ENCODE peak calls at places on chromosome 9, in five cellular contexts. G, J, V, S and K are unnamed samples.

GRCh38 chr9:122218885-122219855 is 9.6 kb downstream of the LHX6 start:
- DNase-seq in G (no peak), J (peak), V (no peak), S (no peak), K (no peak)

GRCh38 chr9:77085416-77085815 is 66.0 kb downstream of the FOXB2 start:
- DNase-seq in G (no peak), J (no peak), V (peak), S (no peak), K (no peak)

GRCh38 chr9:16192403-16193017 is 639.7 kb downstream of the CCDC171 start:
- DNase-seq in G (no peak), J (no peak), V (no peak), S (no peak), K (peak)

GRCh38 chr9:129497064-129497836 is 123.7 kb downstream of the C9orf50 start:
- DNase-seq in G (no peak), J (peak), V (peak), S (no peak), K (peak)

GRCh38 chr9:131885144-131885609 is 145.3 kb upstream of the RAPGEF1 start:
- DNase-seq in G (no peak), J (no peak), V (no peak), S (no peak), K (no peak)

GRCh38 chr9:78363221-78363620 is 66.3 kb downstream of the PSAT1 start:
- DNase-seq in G (no peak), J (no peak), V (no peak), S (no peak), K (no peak)

GRCh38 chr9:117325789-117326185 is 89.1 kb downstream of the ASTN2 start:
- DNase-seq in G (no peak), J (no peak), V (peak), S (no peak), K (no peak)

GRCh38 chr9:101848485-101848919 is 110.1 kb upstream of the GRIN3A start:
- DNase-seq in G (no peak), J (no peak), V (no peak), S (no peak), K (no peak)

DNA sequence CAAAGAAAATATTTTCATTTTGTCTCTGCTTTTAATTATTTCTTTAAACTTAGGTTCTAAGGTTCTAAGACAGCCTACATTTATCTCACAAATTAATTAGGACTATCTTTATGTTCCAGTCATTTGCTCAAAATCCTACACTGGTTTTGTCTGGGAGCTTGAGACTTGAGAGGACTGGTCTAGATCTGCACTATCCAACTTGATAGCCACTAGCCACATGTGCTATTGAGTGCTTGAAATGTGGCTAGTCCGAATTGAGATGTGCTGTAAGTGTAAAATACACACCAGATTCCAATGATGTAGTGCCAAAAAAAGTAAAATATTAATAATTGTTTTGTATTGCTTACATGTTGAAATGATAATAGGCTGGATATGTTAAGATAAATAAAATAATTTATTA is 7.2 kb downstream of the CDC37L1 start:
- DNase-seq in G (no peak), J (no peak), V (no peak), S (no peak), K (no peak)
- H2BK12ac ChIP-seq in G (no peak), J (no peak), V (no peak), S (no peak), K (no peak)

GRCh38 chr9:92186631-92187030 is 71.4 kb upstream of the SPTLC1 start:
- DNase-seq in G (no peak), J (no peak), V (no peak), S (no peak), K (no peak)

GRCh38 chr9:92188969-92189781 is 74.0 kb upstream of the SPTLC1 start:
- DNase-seq in G (no peak), J (no peak), V (no peak), S (no peak), K (no peak)

GRCh38 chr9:92187390-92187789 is 72.2 kb upstream of the SPTLC1 start:
- DNase-seq in G (no peak), J (no peak), V (no peak), S (no peak), K (no peak)

GRCh38 chr9:92189782-92190535 is 74.7 kb upstream of the SPTLC1 start:
- DNase-seq in G (peak), J (peak), V (no peak), S (no peak), K (no peak)

DNA sequence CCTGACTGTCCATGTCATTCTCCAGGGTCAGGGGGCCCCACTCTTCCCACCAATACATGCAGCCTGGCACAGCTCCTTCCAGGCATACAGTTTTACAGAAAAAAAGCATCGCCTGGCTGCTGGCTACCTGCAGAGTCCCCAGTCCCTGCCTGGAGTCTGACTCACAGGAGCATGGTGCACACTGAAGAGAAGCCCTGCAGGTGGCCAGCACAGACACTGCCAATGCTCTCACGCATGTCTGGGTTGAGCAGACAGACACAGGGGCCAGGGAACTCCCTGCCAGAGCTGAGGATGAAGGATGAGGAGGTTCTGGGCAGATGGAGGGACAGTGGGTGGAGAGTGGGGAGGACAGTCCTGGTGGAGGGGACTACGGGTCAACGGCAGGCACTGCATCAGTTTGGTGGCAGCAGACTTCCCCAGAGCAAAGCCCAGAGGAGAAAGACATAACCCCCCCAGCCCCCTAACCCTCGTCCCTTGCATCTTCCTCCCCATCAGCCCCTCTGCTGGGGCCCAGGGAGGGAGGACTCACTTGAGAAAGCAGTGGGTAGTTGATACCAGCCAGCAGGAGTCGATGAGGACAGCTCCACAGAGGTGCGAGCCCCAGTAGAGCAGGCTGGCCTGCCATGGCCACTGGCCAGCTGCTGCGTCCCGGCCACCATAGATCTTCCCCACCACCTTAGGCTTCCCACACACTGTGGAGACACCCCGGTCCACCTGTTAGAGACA is 72.9 kb upstream of the SPTLC1 start:
- DNase-seq in G (no peak), J (no peak), V (no peak), S (no peak), K (peak)
- H3K18ac ChIP-seq in G (peak), J (no peak), V (no peak), S (no peak), K (no peak)

DNA sequence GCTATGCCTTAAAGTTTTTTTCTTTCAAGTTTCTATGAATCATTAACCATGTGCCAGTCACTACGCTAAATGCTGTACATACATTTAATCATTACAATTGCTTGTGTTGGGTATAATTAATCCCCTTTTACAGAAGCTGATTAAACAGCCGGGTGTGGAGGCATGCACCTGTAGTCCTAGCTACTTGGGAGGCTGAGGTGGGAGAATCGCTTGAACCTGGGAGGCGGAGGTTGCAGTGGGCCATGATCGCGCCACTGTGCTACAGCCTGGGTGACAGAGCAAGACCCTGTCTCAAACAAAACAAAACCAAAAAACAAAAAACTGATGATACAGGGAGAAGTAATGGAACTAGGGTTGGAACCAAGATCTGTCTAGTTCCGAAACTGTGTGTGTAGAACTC is 1.2 kb upstream of the UBE2R2 start:
- DNase-seq in G (no peak), J (no peak), V (no peak), S (no peak), K (no peak)
- H2BK12ac ChIP-seq in G (no peak), J (no peak), V (no peak), S (peak), K (peak)

GRCh38 chr9:12922209-12922914 is 147.5 kb downstream of the LURAP1L start:
- DNase-seq in G (no peak), J (no peak), V (no peak), S (no peak), K (no peak)

GRCh38 chr9:12921621-12922020 is 146.8 kb downstream of the LURAP1L start:
- DNase-seq in G (no peak), J (no peak), V (no peak), S (no peak), K (no peak)

DNA sequence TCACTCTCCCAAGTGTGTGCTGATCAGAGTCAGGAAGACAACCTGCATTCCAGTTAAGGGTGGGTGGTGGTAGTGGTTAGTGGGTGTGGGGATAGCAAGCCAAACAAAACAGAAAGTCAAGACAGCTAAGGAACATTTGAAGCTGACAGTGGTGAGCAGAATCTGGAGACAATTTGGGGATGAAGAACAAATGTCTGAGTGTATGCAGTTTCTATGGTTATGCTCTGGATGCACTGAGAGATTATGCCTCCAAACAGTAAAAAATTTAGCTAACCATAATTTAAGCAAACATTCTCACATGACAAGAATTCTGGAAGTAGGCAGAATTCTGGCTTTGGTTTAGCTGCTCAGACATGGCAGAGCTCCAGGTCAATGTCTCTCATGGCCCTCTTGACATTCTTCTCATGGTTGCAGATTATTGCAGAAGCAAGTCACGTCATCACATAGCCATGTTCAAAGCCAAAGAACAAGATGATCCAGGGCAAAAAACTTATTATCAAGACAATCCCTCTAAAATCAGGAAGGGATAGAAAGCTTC is 148.7 kb downstream of the LURAP1L start:
- DNase-seq in G (no peak), J (no peak), V (peak), S (no peak), K (peak)
- H3K18ac ChIP-seq in G (peak), J (no peak), V (no peak), S (no peak), K (peak)

GRCh38 chr9:136849960-136850865 is 1.0 kb downstream of the PHPT1 start:
- DNase-seq in G (peak), J (no peak), V (no peak), S (no peak), K (no peak)
- H2BK12ac ChIP-seq in G (peak), J (no peak), V (no peak), S (peak), K (peak)

DNA sequence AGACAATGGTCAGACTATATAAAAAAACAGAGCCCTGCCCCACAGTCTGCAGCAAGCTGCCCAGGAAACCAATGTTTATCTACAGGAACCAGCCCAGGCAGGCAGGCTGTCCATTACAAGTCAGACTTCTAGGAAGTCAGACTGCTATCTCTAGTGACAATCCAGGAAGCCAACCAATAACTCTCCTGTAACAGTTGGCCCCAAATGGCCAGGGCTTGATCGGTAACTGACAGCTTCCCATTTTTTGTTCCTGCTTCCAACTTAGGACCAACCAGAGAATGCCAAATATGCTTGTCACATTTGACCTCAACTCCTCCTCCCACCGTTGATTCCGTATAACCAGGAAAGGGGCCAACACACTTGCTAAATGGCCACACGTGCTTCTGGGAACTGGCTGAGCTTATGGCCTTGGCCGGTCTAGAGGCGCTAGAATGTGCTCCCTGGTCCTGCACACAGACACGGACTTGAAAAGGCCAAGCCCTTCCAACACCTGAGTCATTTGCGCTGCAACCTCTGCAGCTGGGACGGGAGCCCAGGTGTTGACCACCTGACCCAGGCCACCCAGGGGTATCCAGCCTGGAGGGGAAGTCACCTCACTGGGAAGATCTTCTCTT is 79.7 kb upstream of the CDK20 start:
- DNase-seq in G (no peak), J (no peak), V (no peak), S (no peak), K (no peak)
- H3K18ac ChIP-seq in G (no peak), J (no peak), V (no peak), S (no peak), K (no peak)

DNA sequence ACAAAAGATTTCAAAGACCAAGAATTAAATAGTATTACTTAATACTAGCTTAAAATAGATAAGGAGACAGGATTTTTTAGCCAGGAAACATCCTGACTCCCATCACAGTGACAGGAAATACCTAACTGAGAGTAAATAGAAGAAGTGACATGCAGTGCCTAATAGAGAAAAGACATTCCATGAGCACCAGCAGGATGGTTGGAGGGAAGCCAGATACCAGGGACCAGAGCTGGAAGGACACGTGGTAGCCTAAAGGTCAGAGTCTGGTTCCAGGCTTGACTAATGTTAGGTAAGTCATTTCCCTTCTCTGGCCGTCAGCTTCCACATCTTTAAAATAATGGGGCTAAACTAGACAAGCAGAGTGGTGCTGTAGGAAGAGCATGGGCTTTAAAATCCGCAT is 41.6 kb downstream of the CDK5RAP2 start:
- DNase-seq in G (no peak), J (no peak), V (peak), S (no peak), K (peak)
- H2BK12ac ChIP-seq in G (no peak), J (no peak), V (no peak), S (no peak), K (no peak)